ENCODE peak calls at places on chromosomes 6 and 20, in seven cellular contexts. One of them, this sample, is unnamed.

GRCh38 chr20:58852559-58853271 is at the start of gene GNAS:
- DNase-seq in pancreas: peak
- DNase-seq in brain microvascular endothelial cell: peak
- DNase-seq in astrocyte of the cerebellum: peak
- DNase-seq in AG04449: no peak
- DNase-seq in lower leg skin: no peak
- DNase-seq in epithelial cell of esophagus: peak
- DNase-seq in this sample: no peak

GRCh38 chr20:36183155-36183944 is 28.8 kb downstream of the EPB41L1 start:
- DNase-seq in astrocyte of the cerebellum: no peak
- DNase-seq in pancreas: no peak
- DNase-seq in epithelial cell of esophagus: no peak
- DNase-seq in lower leg skin: no peak
- DNase-seq in AG04449: no peak
- DNase-seq in brain microvascular endothelial cell: no peak
- DNase-seq in this sample: no peak

GRCh38 chr20:24999568-24999967 is 7.0 kb upstream of the APMAP start:
- DNase-seq in AG04449: no peak
- DNase-seq in pancreas: no peak
- DNase-seq in brain microvascular endothelial cell: no peak
- DNase-seq in epithelial cell of esophagus: no peak
- DNase-seq in lower leg skin: no peak
- DNase-seq in astrocyte of the cerebellum: no peak
- DNase-seq in this sample: no peak

GRCh38 chr6:111589366-111589765 is 16.3 kb downstream of the TRAF3IP2 start:
- DNase-seq in AG04449: no peak
- DNase-seq in astrocyte of the cerebellum: no peak
- DNase-seq in brain microvascular endothelial cell: peak
- DNase-seq in pancreas: no peak
- DNase-seq in lower leg skin: peak
- DNase-seq in epithelial cell of esophagus: peak
- DNase-seq in this sample: peak

GRCh38 chr20:43761396-43762340 is 34.9 kb upstream of the GTSF1L start:
- DNase-seq in brain microvascular endothelial cell: no peak
- DNase-seq in lower leg skin: no peak
- DNase-seq in AG04449: no peak
- DNase-seq in epithelial cell of esophagus: peak
- DNase-seq in astrocyte of the cerebellum: no peak
- DNase-seq in pancreas: no peak
- DNase-seq in this sample: no peak

GRCh38 chr6:138724015-138724414 is 49.6 kb upstream of the CCDC28A start:
- DNase-seq in AG04449: no peak
- DNase-seq in brain microvascular endothelial cell: peak
- DNase-seq in lower leg skin: peak
- DNase-seq in pancreas: no peak
- DNase-seq in epithelial cell of esophagus: no peak
- DNase-seq in astrocyte of the cerebellum: peak
- DNase-seq in this sample: peak

GRCh38 chr6:24882295-24882694 is 53.5 kb downstream of the RIPOR2 start:
- DNase-seq in pancreas: no peak
- DNase-seq in epithelial cell of esophagus: peak
- DNase-seq in AG04449: no peak
- DNase-seq in brain microvascular endothelial cell: no peak
- DNase-seq in lower leg skin: no peak
- DNase-seq in astrocyte of the cerebellum: no peak
- DNase-seq in this sample: no peak

GRCh38 chr6:26195924-26196845 is 109.0 kb downstream of the HFE start:
- DNase-seq in brain microvascular endothelial cell: no peak
- DNase-seq in astrocyte of the cerebellum: no peak
- DNase-seq in lower leg skin: no peak
- DNase-seq in pancreas: no peak
- DNase-seq in AG04449: no peak
- DNase-seq in epithelial cell of esophagus: peak
- DNase-seq in this sample: no peak

GRCh38 chr6:906920-907319 is 214.0 kb upstream of the EXOC2 start:
- DNase-seq in lower leg skin: no peak
- DNase-seq in AG04449: peak
- DNase-seq in epithelial cell of esophagus: no peak
- DNase-seq in brain microvascular endothelial cell: peak
- DNase-seq in pancreas: no peak
- DNase-seq in astrocyte of the cerebellum: peak
- DNase-seq in this sample: peak

GRCh38 chr6:63352587-63353281 is 33.0 kb upstream of the LGSN start:
- DNase-seq in pancreas: no peak
- DNase-seq in epithelial cell of esophagus: peak
- DNase-seq in astrocyte of the cerebellum: peak
- DNase-seq in AG04449: no peak
- DNase-seq in brain microvascular endothelial cell: peak
- DNase-seq in lower leg skin: peak
- DNase-seq in this sample: no peak

GRCh38 chr6:113414511-113414910 is 442.6 kb upstream of the MARCKS start:
- DNase-seq in brain microvascular endothelial cell: peak
- DNase-seq in astrocyte of the cerebellum: peak
- DNase-seq in pancreas: peak
- DNase-seq in AG04449: no peak
- DNase-seq in epithelial cell of esophagus: peak
- DNase-seq in lower leg skin: peak
- DNase-seq in this sample: peak

GRCh38 chr6:37496951-37497885 is 2.5 kb downstream of the CCDC167 start:
- DNase-seq in epithelial cell of esophagus: no peak
- DNase-seq in AG04449: no peak
- DNase-seq in brain microvascular endothelial cell: no peak
- DNase-seq in lower leg skin: no peak
- DNase-seq in astrocyte of the cerebellum: no peak
- DNase-seq in pancreas: no peak
- DNase-seq in this sample: no peak

GRCh38 chr20:40090236-40090635 is 598.8 kb downstream of the MAFB start:
- DNase-seq in lower leg skin: no peak
- DNase-seq in AG04449: no peak
- DNase-seq in brain microvascular endothelial cell: no peak
- DNase-seq in epithelial cell of esophagus: peak
- DNase-seq in astrocyte of the cerebellum: no peak
- DNase-seq in pancreas: no peak
- DNase-seq in this sample: no peak

GRCh38 chr6:72622094-72622540 is 253 bp downstream of the KCNQ5 start:
- DNase-seq in lower leg skin: no peak
- DNase-seq in pancreas: peak
- DNase-seq in AG04449: no peak
- DNase-seq in brain microvascular endothelial cell: no peak
- DNase-seq in epithelial cell of esophagus: peak
- DNase-seq in astrocyte of the cerebellum: no peak
- DNase-seq in this sample: no peak

GRCh38 chr20:58792426-58792825 is 58.3 kb downstream of the GNAS-AS1 start:
- DNase-seq in astrocyte of the cerebellum: no peak
- DNase-seq in AG04449: no peak
- DNase-seq in lower leg skin: no peak
- DNase-seq in brain microvascular endothelial cell: no peak
- DNase-seq in pancreas: no peak
- DNase-seq in epithelial cell of esophagus: no peak
- DNase-seq in this sample: no peak

GRCh38 chr20:10883166-10883565 is 209.4 kb upstream of the JAG1 start:
- DNase-seq in epithelial cell of esophagus: no peak
- DNase-seq in astrocyte of the cerebellum: no peak
- DNase-seq in lower leg skin: no peak
- DNase-seq in pancreas: no peak
- DNase-seq in brain microvascular endothelial cell: no peak
- DNase-seq in AG04449: no peak
- DNase-seq in this sample: no peak

GRCh38 chr6:26056583-26057350 is 30.5 kb upstream of the HFE start:
- DNase-seq in brain microvascular endothelial cell: no peak
- DNase-seq in astrocyte of the cerebellum: no peak
- DNase-seq in AG04449: no peak
- DNase-seq in epithelial cell of esophagus: no peak
- DNase-seq in pancreas: no peak
- DNase-seq in lower leg skin: peak
- DNase-seq in this sample: no peak

GRCh38 chr6:145031001-145031400 is 704.3 kb downstream of the EPM2A start:
- DNase-seq in brain microvascular endothelial cell: no peak
- DNase-seq in epithelial cell of esophagus: peak
- DNase-seq in pancreas: no peak
- DNase-seq in lower leg skin: no peak
- DNase-seq in astrocyte of the cerebellum: no peak
- DNase-seq in AG04449: no peak
- DNase-seq in this sample: no peak

GRCh38 chr20:3059489-3059888 is 11.9 kb upstream of the OXT start:
- DNase-seq in lower leg skin: no peak
- DNase-seq in brain microvascular endothelial cell: no peak
- DNase-seq in astrocyte of the cerebellum: no peak
- DNase-seq in pancreas: no peak
- DNase-seq in epithelial cell of esophagus: no peak
- DNase-seq in AG04449: no peak
- DNase-seq in this sample: no peak

GRCh38 chr6:159094444-159095252 is 49.9 kb upstream of the TAGAP start:
- DNase-seq in lower leg skin: no peak
- DNase-seq in brain microvascular endothelial cell: no peak
- DNase-seq in astrocyte of the cerebellum: no peak
- DNase-seq in AG04449: no peak
- DNase-seq in pancreas: no peak
- DNase-seq in epithelial cell of esophagus: no peak
- DNase-seq in this sample: no peak

GRCh38 chr6:79898076-79898475 is 49.3 kb downstream of the ELOVL4 start:
- DNase-seq in AG04449: no peak
- DNase-seq in pancreas: no peak
- DNase-seq in astrocyte of the cerebellum: no peak
- DNase-seq in epithelial cell of esophagus: peak
- DNase-seq in lower leg skin: no peak
- DNase-seq in brain microvascular endothelial cell: no peak
- DNase-seq in this sample: no peak

GRCh38 chr6:164291224-164291623 is 876.7 kb downstream of the QKI start:
- DNase-seq in AG04449: no peak
- DNase-seq in brain microvascular endothelial cell: no peak
- DNase-seq in lower leg skin: no peak
- DNase-seq in astrocyte of the cerebellum: no peak
- DNase-seq in pancreas: no peak
- DNase-seq in epithelial cell of esophagus: no peak
- DNase-seq in this sample: no peak
- H3K4me3 ChIP-seq in AG04449: no peak
- H3K4me3 ChIP-seq in brain microvascular endothelial cell: no peak
- H3K4me3 ChIP-seq in lower leg skin: no peak
- H3K4me3 ChIP-seq in astrocyte of the cerebellum: no peak
- H3K4me3 ChIP-seq in pancreas: no peak
- H3K4me3 ChIP-seq in epithelial cell of esophagus: no peak
- H3K4me3 ChIP-seq in this sample: no peak

DNA sequence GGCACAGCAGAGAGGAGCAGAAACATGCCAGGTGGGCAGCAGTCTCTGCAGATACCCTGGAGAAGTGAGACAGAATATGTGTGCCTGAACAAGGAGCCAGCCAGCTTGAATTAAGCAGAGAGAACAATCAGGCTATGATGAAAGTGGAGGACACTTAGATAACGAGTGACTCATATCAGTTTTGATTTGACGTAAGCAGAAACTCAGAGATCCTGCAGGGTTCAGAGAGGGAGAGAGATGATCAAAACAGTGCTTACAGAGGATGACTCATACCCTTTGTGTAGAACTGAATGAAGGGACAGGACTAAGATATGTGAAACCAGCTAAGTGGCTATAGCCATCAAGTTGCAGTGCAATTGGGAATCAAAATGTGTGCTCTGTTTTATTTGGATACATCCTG is 300.7 kb downstream of the TENT5A start:
- DNase-seq in brain microvascular endothelial cell: peak
- DNase-seq in astrocyte of the cerebellum: peak
- DNase-seq in AG04449: peak
- DNase-seq in epithelial cell of esophagus: peak
- DNase-seq in lower leg skin: no peak
- DNase-seq in pancreas: no peak
- DNase-seq in this sample: peak
- TF ChIP-seq CTCF in brain microvascular endothelial cell: no peak
- TF ChIP-seq CTCF in astrocyte of the cerebellum: no peak
- TF ChIP-seq CTCF in AG04449: no peak
- TF ChIP-seq CTCF in epithelial cell of esophagus: no peak
- TF ChIP-seq CTCF in lower leg skin: no peak
- TF ChIP-seq CTCF in pancreas: no peak
- TF ChIP-seq CTCF in this sample: no peak

GRCh38 chr20:18729426-18729825 is 84.2 kb upstream of the SCP2D1 start:
- DNase-seq in epithelial cell of esophagus: no peak
- DNase-seq in brain microvascular endothelial cell: no peak
- DNase-seq in astrocyte of the cerebellum: no peak
- DNase-seq in pancreas: no peak
- DNase-seq in lower leg skin: no peak
- DNase-seq in AG04449: no peak
- DNase-seq in this sample: no peak

GRCh38 chr20:18727032-18727508 is 86.5 kb upstream of the SCP2D1 start:
- DNase-seq in astrocyte of the cerebellum: no peak
- DNase-seq in lower leg skin: no peak
- DNase-seq in brain microvascular endothelial cell: no peak
- DNase-seq in pancreas: no peak
- DNase-seq in AG04449: no peak
- DNase-seq in epithelial cell of esophagus: peak
- DNase-seq in this sample: no peak

GRCh38 chr20:18724788-18725476 is 88.7 kb upstream of the SCP2D1 start:
- DNase-seq in lower leg skin: no peak
- DNase-seq in AG04449: no peak
- DNase-seq in astrocyte of the cerebellum: no peak
- DNase-seq in brain microvascular endothelial cell: no peak
- DNase-seq in pancreas: no peak
- DNase-seq in epithelial cell of esophagus: no peak
- DNase-seq in this sample: no peak

GRCh38 chr20:18728867-18729224 is 84.7 kb upstream of the SCP2D1 start:
- DNase-seq in brain microvascular endothelial cell: no peak
- DNase-seq in epithelial cell of esophagus: no peak
- DNase-seq in lower leg skin: no peak
- DNase-seq in astrocyte of the cerebellum: no peak
- DNase-seq in AG04449: no peak
- DNase-seq in pancreas: no peak
- DNase-seq in this sample: no peak

DNA sequence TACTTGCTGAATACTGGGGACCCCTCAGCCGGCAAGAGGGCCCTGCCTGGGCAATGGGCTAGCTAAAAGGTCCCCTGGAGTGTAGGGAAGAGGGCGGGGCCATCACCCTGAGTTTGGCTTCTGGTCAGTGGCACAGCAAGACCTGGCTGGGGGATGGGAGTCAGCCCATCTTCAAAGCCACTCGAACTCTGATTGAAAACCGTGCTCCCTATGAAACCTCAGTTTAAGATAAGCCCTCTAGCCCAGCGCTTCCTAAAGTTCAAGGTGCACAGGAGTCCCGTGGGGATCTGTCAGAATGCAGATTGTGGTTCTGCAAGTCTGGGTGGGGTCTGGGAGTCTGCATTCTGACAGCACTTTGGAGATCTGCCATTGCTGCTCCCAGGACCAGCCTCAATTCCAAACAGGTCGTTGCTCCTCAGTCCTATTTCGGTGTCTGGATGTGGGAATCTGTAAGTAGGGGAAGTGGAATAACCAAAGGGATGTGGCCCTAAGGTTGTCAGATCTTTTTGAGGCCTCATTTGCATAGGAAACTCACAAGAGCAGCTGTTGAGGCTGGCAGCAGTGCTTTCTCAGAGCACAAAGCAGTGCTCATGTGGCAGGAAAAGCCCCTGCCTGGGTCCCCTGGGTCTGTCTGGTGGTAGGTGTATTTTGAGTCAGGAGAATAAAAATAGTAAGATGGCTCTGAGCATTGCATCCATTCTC is 85.3 kb upstream of the SCP2D1 start:
- DNase-seq in brain microvascular endothelial cell: no peak
- DNase-seq in epithelial cell of esophagus: no peak
- DNase-seq in astrocyte of the cerebellum: no peak
- DNase-seq in lower leg skin: no peak
- DNase-seq in pancreas: no peak
- DNase-seq in AG04449: no peak
- DNase-seq in this sample: no peak
- H3K4me3 ChIP-seq in brain microvascular endothelial cell: no peak
- H3K4me3 ChIP-seq in epithelial cell of esophagus: no peak
- H3K4me3 ChIP-seq in astrocyte of the cerebellum: no peak
- H3K4me3 ChIP-seq in lower leg skin: no peak
- H3K4me3 ChIP-seq in pancreas: no peak
- H3K4me3 ChIP-seq in AG04449: no peak
- H3K4me3 ChIP-seq in this sample: no peak

GRCh38 chr6:45714795-45715507 is 300.7 kb downstream of the CLIC5 start:
- DNase-seq in AG04449: peak
- DNase-seq in astrocyte of the cerebellum: peak
- DNase-seq in pancreas: no peak
- DNase-seq in epithelial cell of esophagus: peak
- DNase-seq in brain microvascular endothelial cell: peak
- DNase-seq in lower leg skin: peak
- DNase-seq in this sample: peak
- TF ChIP-seq CTCF in AG04449: peak
- TF ChIP-seq CTCF in astrocyte of the cerebellum: peak
- TF ChIP-seq CTCF in pancreas: peak
- TF ChIP-seq CTCF in epithelial cell of esophagus: peak
- TF ChIP-seq CTCF in brain microvascular endothelial cell: peak
- TF ChIP-seq CTCF in lower leg skin: peak
- TF ChIP-seq CTCF in this sample: peak